ENCODE peak calls at places on chromosomes 11 and 22, in five cellular contexts. One of them, this sample, is unnamed.

GRCh38 chr11:107859459-107860239 is 1.1 kb upstream of the SLC35F2 start:
- DNase-seq in HCT116: peak; percentile 37
- DNase-seq in heart left ventricle: peak; percentile 11
- DNase-seq in erythroblast: peak; percentile 6
- DNase-seq in endothelial cell of umbilical vein: peak; percentile 49
- DNase-seq in this sample: peak; percentile 35

GRCh38 chr22:45087802-45088201 is 75.9 kb upstream of the NUP50 start:
- DNase-seq in HCT116: no peak
- DNase-seq in heart left ventricle: no peak
- DNase-seq in erythroblast: no peak
- DNase-seq in endothelial cell of umbilical vein: no peak
- DNase-seq in this sample: no peak

GRCh38 chr11:106496677-106497076 is 419.2 kb downstream of the AASDHPPT start:
- DNase-seq in HCT116: no peak
- DNase-seq in heart left ventricle: no peak
- DNase-seq in erythroblast: no peak
- DNase-seq in endothelial cell of umbilical vein: no peak
- DNase-seq in this sample: no peak

GRCh38 chr11:31233425-31233824 is 136.1 kb downstream of the DCDC1 start:
- DNase-seq in HCT116: peak; percentile 29
- DNase-seq in heart left ventricle: no peak
- DNase-seq in erythroblast: no peak
- DNase-seq in endothelial cell of umbilical vein: no peak
- DNase-seq in this sample: no peak

GRCh38 chr22:22031183-22031560 is 48.6 kb upstream of the TOP3B start:
- DNase-seq in HCT116: no peak
- DNase-seq in heart left ventricle: no peak
- DNase-seq in erythroblast: no peak
- DNase-seq in endothelial cell of umbilical vein: no peak
- DNase-seq in this sample: no peak

GRCh38 chr11:117918366-117919255 is 10.6 kb downstream of the TMPRSS13 start:
- DNase-seq in HCT116: no peak
- DNase-seq in heart left ventricle: no peak
- DNase-seq in erythroblast: no peak
- DNase-seq in endothelial cell of umbilical vein: no peak
- DNase-seq in this sample: no peak

GRCh38 chr11:76785513-76785912 is 2.4 kb downstream of the TSKU start:
- DNase-seq in HCT116: no peak
- DNase-seq in heart left ventricle: no peak
- DNase-seq in erythroblast: peak; percentile 21
- DNase-seq in endothelial cell of umbilical vein: no peak
- DNase-seq in this sample: no peak

GRCh38 chr11:43579171-43579918 is 101.2 kb upstream of the HSD17B12 start:
- DNase-seq in HCT116: no peak
- DNase-seq in heart left ventricle: no peak
- DNase-seq in erythroblast: peak; percentile 62
- DNase-seq in endothelial cell of umbilical vein: peak; percentile 51
- DNase-seq in this sample: peak; percentile 66

GRCh38 chr11:122804796-122805195 is 33.5 kb upstream of the CRTAM start:
- DNase-seq in HCT116: no peak
- DNase-seq in heart left ventricle: no peak
- DNase-seq in erythroblast: no peak
- DNase-seq in endothelial cell of umbilical vein: no peak
- DNase-seq in this sample: no peak

GRCh38 chr11:1153105-1153950 is 4.4 kb upstream of the MUC5AC start:
- DNase-seq in HCT116: no peak
- DNase-seq in heart left ventricle: no peak
- DNase-seq in erythroblast: no peak
- DNase-seq in endothelial cell of umbilical vein: no peak
- DNase-seq in this sample: no peak

GRCh38 chr22:26476705-26477340 is 6.8 kb downstream of the HPS4 start:
- DNase-seq in HCT116: no peak
- DNase-seq in heart left ventricle: no peak
- DNase-seq in erythroblast: no peak
- DNase-seq in endothelial cell of umbilical vein: no peak
- DNase-seq in this sample: no peak

GRCh38 chr11:75773595-75774353 is 5.2 kb downstream of the DGAT2 start:
- DNase-seq in HCT116: no peak
- DNase-seq in heart left ventricle: no peak
- DNase-seq in erythroblast: no peak
- DNase-seq in endothelial cell of umbilical vein: no peak
- DNase-seq in this sample: no peak

GRCh38 chr11:68772936-68773335 is 21.6 kb upstream of the TESMIN start:
- DNase-seq in HCT116: no peak
- DNase-seq in heart left ventricle: no peak
- DNase-seq in erythroblast: no peak
- DNase-seq in endothelial cell of umbilical vein: no peak
- DNase-seq in this sample: no peak

GRCh38 chr11:122344281-122344680 is 228.3 kb upstream of the BLID start:
- DNase-seq in HCT116: no peak
- DNase-seq in heart left ventricle: no peak
- DNase-seq in erythroblast: no peak
- DNase-seq in endothelial cell of umbilical vein: peak; percentile 8
- DNase-seq in this sample: no peak

GRCh38 chr22:43378011-43378704 is 33.7 kb upstream of the MPPED1 start:
- DNase-seq in HCT116: no peak
- DNase-seq in heart left ventricle: no peak
- DNase-seq in erythroblast: peak; percentile 33
- DNase-seq in endothelial cell of umbilical vein: no peak
- DNase-seq in this sample: no peak

GRCh38 chr22:31080164-31080847 is 812 bp upstream of the SMTN start:
- DNase-seq in HCT116: no peak
- DNase-seq in heart left ventricle: no peak
- DNase-seq in erythroblast: no peak
- DNase-seq in endothelial cell of umbilical vein: no peak
- DNase-seq in this sample: no peak

GRCh38 chr11:3193373-3194015 is 25.1 kb downstream of the MRGPRG start:
- DNase-seq in HCT116: no peak
- DNase-seq in heart left ventricle: no peak
- DNase-seq in erythroblast: no peak
- DNase-seq in endothelial cell of umbilical vein: no peak
- DNase-seq in this sample: no peak

GRCh38 chr22:37206841-37207821 is 5.1 kb downstream of the SSTR3 start:
- DNase-seq in HCT116: no peak
- DNase-seq in heart left ventricle: no peak
- DNase-seq in erythroblast: no peak
- DNase-seq in endothelial cell of umbilical vein: no peak
- DNase-seq in this sample: no peak

GRCh38 chr22:48239461-48240164 is 1477.2 kb downstream of the TBC1D22A start:
- DNase-seq in HCT116: no peak
- DNase-seq in heart left ventricle: no peak
- DNase-seq in erythroblast: no peak
- DNase-seq in endothelial cell of umbilical vein: no peak
- DNase-seq in this sample: no peak

GRCh38 chr11:8013833-8014232 is 26.7 kb downstream of the EIF3F start:
- DNase-seq in HCT116: no peak
- DNase-seq in heart left ventricle: no peak
- DNase-seq in erythroblast: no peak
- DNase-seq in endothelial cell of umbilical vein: no peak
- DNase-seq in this sample: no peak

GRCh38 chr11:93512073-93512475 is 31.1 kb downstream of the SMCO4 start:
- DNase-seq in HCT116: no peak
- DNase-seq in heart left ventricle: no peak
- DNase-seq in erythroblast: no peak
- DNase-seq in endothelial cell of umbilical vein: no peak
- DNase-seq in this sample: no peak

GRCh38 chr11:7436657-7437056 is 48.6 kb upstream of the OLFML1 start:
- DNase-seq in HCT116: no peak
- DNase-seq in heart left ventricle: no peak
- DNase-seq in erythroblast: no peak
- DNase-seq in endothelial cell of umbilical vein: peak; percentile 25
- DNase-seq in this sample: no peak

GRCh38 chr22:41940853-41941765 is 5.8 kb downstream of the CENPM start:
- DNase-seq in HCT116: no peak
- DNase-seq in heart left ventricle: peak; percentile 83
- DNase-seq in erythroblast: peak; percentile 76
- DNase-seq in endothelial cell of umbilical vein: peak; percentile 75
- DNase-seq in this sample: peak; percentile 55
- TF ChIP-seq POLR2A in HCT116: no peak
- TF ChIP-seq POLR2A in heart left ventricle: no peak
- TF ChIP-seq POLR2A in erythroblast: no peak
- TF ChIP-seq POLR2A in endothelial cell of umbilical vein: no peak
- TF ChIP-seq POLR2A in this sample: no peak

DNA sequence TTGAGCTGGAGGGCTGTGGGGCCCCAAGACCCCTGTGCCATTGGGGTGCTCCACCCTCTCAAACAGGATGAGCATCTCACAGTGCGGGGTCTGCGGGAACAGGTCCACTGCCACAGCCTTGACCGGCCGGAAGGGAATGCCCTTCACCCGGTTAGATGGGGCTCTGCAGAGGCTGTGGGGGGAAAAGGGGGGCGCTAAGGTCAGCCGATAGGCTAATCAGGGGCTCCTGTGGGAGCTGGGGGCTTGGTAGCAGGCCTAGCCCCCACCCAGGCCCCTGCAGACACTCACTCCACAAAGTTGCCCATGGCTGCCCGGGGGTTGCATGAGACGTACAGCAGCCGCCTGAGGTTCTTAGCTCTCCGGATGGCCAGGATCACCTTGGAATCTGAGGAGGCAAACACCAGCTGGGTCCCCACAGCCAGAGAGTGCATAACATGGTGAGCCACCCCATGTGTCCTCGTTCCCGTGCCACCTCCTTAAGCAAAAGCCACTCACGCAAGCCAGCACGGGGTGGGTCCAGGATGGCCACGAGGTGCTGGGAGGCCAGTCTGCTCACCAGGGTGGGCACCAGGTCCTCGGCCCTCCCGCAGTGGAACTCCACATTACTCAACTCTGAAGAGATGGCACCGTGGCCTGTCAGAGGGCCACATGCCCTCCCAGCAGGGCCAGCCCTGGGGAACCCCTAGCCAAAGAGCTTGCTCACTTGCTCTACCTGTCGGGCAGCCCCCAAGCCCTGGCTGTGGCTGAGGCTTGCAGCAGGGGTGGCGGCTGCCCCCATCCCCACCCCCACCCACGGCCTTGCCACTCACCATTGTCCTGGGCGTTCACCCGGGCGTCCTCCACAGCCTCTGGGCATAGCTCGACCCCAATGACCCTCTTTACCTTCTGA is 3.0 kb upstream of the RANBP1 start:
- DNase-seq in HCT116: no peak
- DNase-seq in heart left ventricle: no peak
- DNase-seq in erythroblast: no peak
- DNase-seq in endothelial cell of umbilical vein: no peak
- DNase-seq in this sample: no peak
- TF ChIP-seq POLR2A in HCT116: no peak
- TF ChIP-seq POLR2A in heart left ventricle: no peak
- TF ChIP-seq POLR2A in erythroblast: no peak
- TF ChIP-seq POLR2A in endothelial cell of umbilical vein: peak; percentile 30
- TF ChIP-seq POLR2A in this sample: no peak

DNA sequence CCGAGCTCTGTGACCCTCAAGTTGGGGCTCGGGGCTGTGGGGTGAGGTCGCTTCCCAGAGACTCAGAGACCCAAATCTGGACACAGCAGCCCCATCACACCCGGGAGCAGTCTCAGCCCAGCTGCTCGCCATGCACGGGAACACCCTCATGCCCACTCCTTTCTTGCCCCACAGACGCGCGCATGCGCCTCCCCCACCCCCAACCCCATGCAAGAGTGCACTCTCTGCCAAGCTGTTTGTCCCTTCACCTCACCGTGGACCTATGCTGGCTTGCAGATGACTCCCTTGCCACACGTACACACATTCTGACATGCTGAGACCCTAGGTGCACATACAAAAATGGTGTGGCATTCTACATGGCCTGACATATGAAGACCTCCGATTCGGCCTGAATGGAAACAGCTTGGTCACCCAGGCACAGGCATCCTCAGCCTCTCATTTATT is 500 bp upstream of the CD248 start:
- DNase-seq in HCT116: no peak
- DNase-seq in heart left ventricle: no peak
- DNase-seq in erythroblast: no peak
- DNase-seq in endothelial cell of umbilical vein: peak; percentile 9
- DNase-seq in this sample: no peak
- TF ChIP-seq POLR2A in HCT116: no peak
- TF ChIP-seq POLR2A in heart left ventricle: no peak
- TF ChIP-seq POLR2A in erythroblast: no peak
- TF ChIP-seq POLR2A in endothelial cell of umbilical vein: no peak
- TF ChIP-seq POLR2A in this sample: no peak

GRCh38 chr11:46235777-46236688 is 41.4 kb upstream of the CREB3L1 start:
- DNase-seq in HCT116: no peak
- DNase-seq in heart left ventricle: no peak
- DNase-seq in erythroblast: no peak
- DNase-seq in endothelial cell of umbilical vein: no peak
- DNase-seq in this sample: no peak

GRCh38 chr11:46236918-46237247 is 40.6 kb upstream of the CREB3L1 start:
- DNase-seq in HCT116: no peak
- DNase-seq in heart left ventricle: no peak
- DNase-seq in erythroblast: no peak
- DNase-seq in endothelial cell of umbilical vein: no peak
- DNase-seq in this sample: no peak

GRCh38 chr11:46238967-46239800 is 38.3 kb upstream of the CREB3L1 start:
- DNase-seq in HCT116: peak; percentile 62
- DNase-seq in heart left ventricle: peak; percentile 88
- DNase-seq in erythroblast: peak; percentile 87
- DNase-seq in endothelial cell of umbilical vein: peak; percentile 87
- DNase-seq in this sample: peak; percentile 93

GRCh38 chr11:46238078-46238966 is 39.1 kb upstream of the CREB3L1 start:
- DNase-seq in HCT116: no peak
- DNase-seq in heart left ventricle: peak; percentile 85
- DNase-seq in erythroblast: peak; percentile 87
- DNase-seq in endothelial cell of umbilical vein: peak; percentile 82
- DNase-seq in this sample: no peak

DNA sequence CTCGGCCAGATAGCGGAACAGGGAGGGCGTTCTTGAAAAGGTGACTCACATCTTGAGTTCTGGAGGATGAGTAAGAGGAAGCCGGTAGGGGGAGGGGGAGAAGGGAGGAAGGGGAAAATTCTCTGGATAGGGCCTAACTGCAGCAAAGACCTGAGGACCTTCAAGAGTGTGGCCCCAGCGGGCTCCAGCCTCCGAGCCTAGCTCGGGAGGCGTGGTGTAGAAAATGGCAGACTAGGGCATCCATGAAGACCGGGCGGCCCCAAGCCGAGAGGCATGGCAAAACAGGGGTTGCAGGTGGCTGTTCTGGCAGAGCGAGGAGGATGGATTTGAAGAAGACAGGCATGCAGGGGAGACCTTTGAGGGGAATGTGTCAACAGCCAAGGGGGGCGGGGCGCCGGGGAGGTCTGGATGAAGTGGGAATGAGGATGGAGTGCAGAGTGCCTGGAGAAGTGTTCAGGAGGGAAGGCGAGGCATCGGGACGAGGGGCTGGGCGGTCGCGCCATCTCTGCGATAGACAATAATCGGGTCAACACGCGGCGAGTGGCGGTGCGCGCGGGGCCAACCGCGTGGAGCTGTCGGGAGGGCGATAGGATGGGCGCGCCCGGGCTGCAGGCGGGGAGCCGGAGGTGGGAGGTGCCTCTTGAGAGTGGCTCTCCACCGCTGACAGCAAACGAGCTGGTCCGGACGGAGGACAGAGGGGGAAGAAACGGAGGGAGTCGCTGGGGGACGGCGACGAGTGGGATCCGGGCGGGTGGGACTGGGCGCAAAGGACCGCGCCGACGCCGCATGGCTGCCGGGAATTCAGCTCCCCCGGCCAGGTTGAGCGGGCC is 40.0 kb upstream of the CREB3L1 start:
- DNase-seq in HCT116: peak; percentile 86
- DNase-seq in heart left ventricle: peak; percentile 74
- DNase-seq in erythroblast: peak; percentile 91
- DNase-seq in endothelial cell of umbilical vein: peak; percentile 80
- DNase-seq in this sample: peak; percentile 93
- TF ChIP-seq POLR2A in HCT116: peak; percentile 57
- TF ChIP-seq POLR2A in heart left ventricle: no peak
- TF ChIP-seq POLR2A in erythroblast: peak; percentile 64
- TF ChIP-seq POLR2A in endothelial cell of umbilical vein: no peak
- TF ChIP-seq POLR2A in this sample: peak; percentile 75

GRCh38 chr11:11841121-11841604 is 609 bp upstream of the USP47 start:
- DNase-seq in HCT116: peak; percentile 16
- DNase-seq in heart left ventricle: peak; percentile 57
- DNase-seq in erythroblast: peak; percentile 61
- DNase-seq in endothelial cell of umbilical vein: no peak
- DNase-seq in this sample: peak; percentile 7
- TF ChIP-seq POLR2A in HCT116: no peak
- TF ChIP-seq POLR2A in heart left ventricle: no peak
- TF ChIP-seq POLR2A in erythroblast: no peak
- TF ChIP-seq POLR2A in endothelial cell of umbilical vein: no peak
- TF ChIP-seq POLR2A in this sample: peak; percentile 54

This sample was measured in H54.